ENCODE peak calls at places on chromosomes 4 and X, in four cellular contexts. P, Q, F and N are unnamed samples.

GRCh38 chr4:150240011-150240410 is 161.8 kb downstream of the DCLK2 start:
- DNase-seq in Q (no peak), F (no peak), P (no peak), N (no peak)

GRCh38 chr4:103996637-103997036 is 276.9 kb upstream of the TACR3 start:
- DNase-seq in F (peak), P (peak), Q (peak), N (no peak)

GRCh38 chr4:83535520-83535944 is 376 bp upstream of the GPAT3 start:
- DNase-seq in Q (peak), F (peak), P (no peak), N (no peak)

GRCh38 chrX:121456315-121456714 is 408.9 kb downstream of the GLUD2 start:
- DNase-seq in Q (no peak), P (no peak), F (no peak), N (no peak)

GRCh38 chr4:75644095-75644494 is 13.8 kb upstream of the CDKL2 start:
- DNase-seq in P (no peak), Q (no peak), F (no peak), N (no peak)

GRCh38 chr4:171621646-171622045 is 191.6 kb upstream of the GALNTL6 start:
- DNase-seq in P (no peak), F (no peak), Q (no peak), N (no peak)

GRCh38 chr4:2406920-2407319 is 11.5 kb downstream of the ZFYVE28 start:
- DNase-seq in Q (no peak), P (no peak), F (no peak), N (no peak)

GRCh38 chr4:147942729-147943128 is 210.8 kb downstream of the ARHGAP10 start:
- DNase-seq in P (no peak), Q (no peak), F (no peak), N (no peak)

GRCh38 chrX:23797371-23798128 is 14.6 kb downstream of the SAT1 start:
- DNase-seq in P (no peak), Q (peak), F (no peak), N (no peak)

GRCh38 chr4:34964613-34965012 is 1279.7 kb downstream of the ARAP2 start:
- DNase-seq in F (no peak), P (no peak), Q (no peak), N (no peak)

GRCh38 chr4:2948895-2949781 is 14.1 kb downstream of the NOP14 start:
- DNase-seq in F (no peak), P (no peak), Q (peak), N (no peak)

GRCh38 chr4:128572778-128573241 is 236.7 kb upstream of the JADE1 start:
- DNase-seq in F (no peak), Q (no peak), P (no peak), N (no peak)

GRCh38 chr4:139968831-139969230 is 185.2 kb downstream of the MAML3 start:
- DNase-seq in P (no peak), Q (no peak), F (no peak), N (no peak)

GRCh38 chr4:132333723-132334045 is 815.4 kb upstream of the PCDH10 start:
- DNase-seq in Q (no peak), F (no peak), P (no peak), N (no peak)

GRCh38 chr4:118279920-118280432 is 72.8 kb downstream of the PRSS12 start:
- DNase-seq in F (no peak), Q (no peak), P (no peak), N (no peak)

GRCh38 chrX:3990569-3990968 is 277.1 kb upstream of the PRKX start:
- DNase-seq in P (no peak), F (no peak), Q (peak), N (no peak)

GRCh38 chrX:84188320-84188834 is 378 bp upstream of the RPS6KA6 start:
- DNase-seq in F (peak), Q (peak), P (no peak), N (no peak)

GRCh38 chr4:139909036-139909435 is 243.4 kb downstream of the MGST2 start:
- DNase-seq in P (no peak), F (no peak), Q (no peak), N (no peak)

GRCh38 chr4:47075919-47076318 is 44.6 kb downstream of the GABRB1 start:
- DNase-seq in F (no peak), P (no peak), Q (no peak), N (no peak)

GRCh38 chr4:1039493-1040343 is 28.3 kb downstream of the FGFRL1 start:
- DNase-seq in Q (peak), P (no peak), F (no peak), N (no peak)

GRCh38 chrX:9955506-9955905 is 11.7 kb upstream of the CLDN34 start:
- DNase-seq in Q (no peak), P (no peak), F (no peak), N (peak)

GRCh38 chr4:21986312-21986711 is 37.7 kb upstream of the KCNIP4 start:
- DNase-seq in F (no peak), Q (no peak), P (no peak), N (no peak)

GRCh38 chr4:140123666-140124377 is 30.2 kb downstream of the MAML3 start:
- DNase-seq in F (no peak), P (no peak), Q (no peak), N (no peak)

GRCh38 chrX:118566359-118566758 is 70.7 kb downstream of the DOCK11 start:
- DNase-seq in F (no peak), P (no peak), Q (no peak), N (no peak)

GRCh38 chrX:64206556-64207162 is 1.2 kb upstream of the AMER1 start:
- DNase-seq in F (no peak), Q (peak), P (no peak), N (no peak)
- H3K4me3 ChIP-seq in F (peak), Q (peak), P (peak), N (peak)

GRCh38 chrX:131789664-131790063 is 233.4 kb upstream of the STK26 start:
- DNase-seq in Q (no peak), P (no peak), F (no peak), N (no peak)

GRCh38 chrX:131791608-131792355 is 231.3 kb upstream of the STK26 start:
- DNase-seq in F (no peak), Q (no peak), P (no peak), N (no peak)

GRCh38 chrX:131795442-131796229 is 227.5 kb upstream of the STK26 start:
- DNase-seq in Q (no peak), P (no peak), F (no peak), N (no peak)

GRCh38 chrX:131792789-131793462 is 230.2 kb upstream of the STK26 start:
- DNase-seq in Q (no peak), P (peak), F (no peak), N (no peak)

GRCh38 chrX:131792356-131792749 is 230.7 kb upstream of the STK26 start:
- DNase-seq in P (peak), Q (no peak), F (no peak), N (no peak)
- TF ChIP-seq CTCF in P (peak), Q (no peak), F (no peak), N (no peak)

GRCh38 chr4:6751611-6752485 is 30.7 kb upstream of the KIAA0232 start:
- DNase-seq in F (no peak), Q (no peak), P (no peak), N (no peak)

GRCh38 chr4:6752486-6752829 is 30.1 kb upstream of the KIAA0232 start:
- DNase-seq in F (no peak), P (no peak), Q (no peak), N (no peak)

GRCh38 chr4:6748286-6748685 is 32.3 kb downstream of the BLOC1S4 start:
- DNase-seq in Q (peak), P (no peak), F (no peak), N (no peak)

GRCh38 chr4:6749340-6750171 is 33.0 kb upstream of the KIAA0232 start:
- DNase-seq in F (no peak), P (no peak), Q (peak), N (no peak)

GRCh38 chr4:6750302-6751221 is 32.0 kb upstream of the KIAA0232 start:
- DNase-seq in Q (peak), F (no peak), P (no peak), N (no peak)
- H3K4me3 ChIP-seq in Q (no peak), F (no peak), P (peak), N (no peak)

GRCh38 chrX:104172788-104173187 is 6.5 kb downstream of the FAM199X start:
- DNase-seq in P (no peak), Q (no peak), F (no peak), N (no peak)

GRCh38 chrX:104165894-104166734 is at the start of gene FAM199X:
- DNase-seq in Q (peak), F (peak), P (peak), N (no peak)

GRCh38 chrX:104172121-104172520 is 5.9 kb downstream of the FAM199X start:
- DNase-seq in P (no peak), Q (no peak), F (no peak), N (no peak)

GRCh38 chrX:104166735-104167436 is 633 bp downstream of the FAM199X start:
- DNase-seq in F (no peak), Q (no peak), P (no peak), N (no peak)

DNA sequence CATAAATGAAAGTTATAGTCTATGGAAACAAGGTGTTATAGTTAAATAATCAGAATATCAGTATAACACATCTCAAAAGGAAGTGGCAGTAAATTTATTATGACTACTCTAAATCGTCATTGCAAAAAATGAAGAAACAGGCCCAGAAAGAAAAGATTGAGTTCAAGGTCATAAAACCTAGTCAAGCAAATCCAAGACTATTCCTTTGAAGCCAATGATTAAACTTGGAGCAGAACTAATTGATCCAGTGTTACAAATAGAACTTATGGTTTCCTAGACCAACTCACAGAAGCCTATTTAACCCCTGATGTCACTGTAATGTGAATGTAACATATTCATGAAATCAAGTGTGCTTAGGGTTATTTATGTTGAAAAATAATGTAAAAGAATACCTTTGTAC is 1.9 kb downstream of the FAM199X start:
- DNase-seq in F (no peak), Q (no peak), P (no peak), N (no peak)
- TF ChIP-seq CTCF in F (no peak), Q (no peak), P (no peak), N (no peak)